ENCODE peak calls at places on chromosomes 5 and 9, in nine cellular contexts. H is astrocyte, A is nephron progenitor cell, Z is left lung, G is psoas muscle, J is HCT116, N is ovary, I is hepatocyte, P is transverse colon. M is an unnamed sample.

GRCh38 chr9:108002296-108003056 is 512.9 kb upstream of the KLF4 start:
- DNase-seq in H (no peak), A (no peak), Z (peak; percentile 55), G (peak; percentile 19), J (peak; percentile 4), N (peak; percentile 35), I (peak; percentile 41), P (peak; percentile 21), M (no peak)

GRCh38 chr5:167633931-167634341 is 657.5 kb upstream of the WWC1 start:
- DNase-seq in H (peak; percentile 97), A (no peak), Z (no peak), G (no peak), J (no peak), N (no peak), I (no peak), P (no peak), M (no peak)

GRCh38 chr9:90838098-90838497 is 36.5 kb downstream of the SYK start:
- DNase-seq in H (no peak), A (no peak), Z (no peak), G (no peak), J (no peak), N (no peak), I (no peak), P (no peak), M (no peak)

GRCh38 chr9:126407125-126407870 is 80.7 kb downstream of the MVB12B start:
- DNase-seq in H (peak; percentile 45), A (no peak), Z (no peak), G (no peak), J (no peak), N (no peak), I (no peak), P (no peak), M (no peak)

GRCh38 chr5:128111818-128112448 is 28.4 kb downstream of the SLC12A2 start:
- DNase-seq in H (peak; percentile 84), A (no peak), Z (no peak), G (no peak), J (no peak), N (no peak), I (no peak), P (no peak), M (no peak)

GRCh38 chr9:90842378-90842777 is 40.8 kb downstream of the SYK start:
- DNase-seq in H (no peak), A (no peak), Z (no peak), G (no peak), J (no peak), N (no peak), I (no peak), P (no peak), M (no peak)

GRCh38 chr5:79086116-79086515 is 16.5 kb downstream of the BHMT2 start:
- DNase-seq in H (no peak), A (no peak), Z (no peak), G (no peak), J (no peak), N (no peak), I (no peak), P (no peak), M (no peak)

GRCh38 chr5:58184910-58185309 is 275.0 kb downstream of the PLK2 start:
- DNase-seq in H (peak; percentile 61), A (no peak), Z (no peak), G (no peak), J (no peak), N (no peak), I (no peak), P (no peak), M (no peak)

GRCh38 chr5:6545770-6546690 is 86.8 kb downstream of the NSUN2 start:
- DNase-seq in H (no peak), A (no peak), Z (no peak), G (no peak), J (no peak), N (no peak), I (no peak), P (no peak), M (no peak)

GRCh38 chr5:41776435-41776834 is 93.8 kb downstream of the OXCT1 start:
- DNase-seq in H (peak; percentile 81), A (no peak), Z (no peak), G (no peak), J (no peak), N (no peak), I (no peak), P (no peak), M (no peak)

GRCh38 chr9:126113176-126113575 is 213.5 kb upstream of the MVB12B start:
- DNase-seq in H (no peak), A (no peak), Z (no peak), G (no peak), J (no peak), N (no peak), I (no peak), P (no peak), M (no peak)

GRCh38 chr5:24691073-24691472 is 46.3 kb upstream of the CDH10 start:
- DNase-seq in H (no peak), A (no peak), Z (no peak), G (no peak), J (no peak), N (no peak), I (no peak), P (no peak), M (no peak)

GRCh38 chr5:57718155-57718554 is 235.5 kb upstream of the ACTBL2 start:
- DNase-seq in H (no peak), A (no peak), Z (no peak), G (no peak), J (no peak), N (no peak), I (no peak), P (no peak), M (no peak)

GRCh38 chr5:141665995-141666940 is 15.1 kb upstream of the FCHSD1 start:
- DNase-seq in H (no peak), A (no peak), Z (no peak), G (no peak), J (no peak), N (no peak), I (no peak), P (no peak), M (no peak)

GRCh38 chr5:37198066-37198465 is 51.1 kb downstream of the CPLANE1 start:
- DNase-seq in H (no peak), A (no peak), Z (no peak), G (no peak), J (no peak), N (no peak), I (no peak), P (no peak), M (no peak)

GRCh38 chr5:52760695-52761366 is 26.9 kb upstream of the ITGA1 start:
- DNase-seq in H (no peak), A (no peak), Z (no peak), G (no peak), J (no peak), N (no peak), I (no peak), P (no peak), M (no peak)

GRCh38 chr5:90506221-90506620 is 23.2 kb downstream of the LYSMD3 start:
- DNase-seq in H (peak; percentile 64), A (no peak), Z (no peak), G (no peak), J (no peak), N (no peak), I (no peak), P (no peak), M (no peak)

GRCh38 chr5:90510438-90510837 is 18.9 kb downstream of the LYSMD3 start:
- DNase-seq in H (no peak), A (no peak), Z (no peak), G (no peak), J (no peak), N (no peak), I (no peak), P (no peak), M (no peak)

GRCh38 chr5:90503596-90503995 is 25.8 kb downstream of the LYSMD3 start:
- DNase-seq in H (no peak), A (no peak), Z (no peak), G (no peak), J (no peak), N (no peak), I (no peak), P (no peak), M (no peak)

GRCh38 chr5:90504743-90505142 is 24.6 kb downstream of the LYSMD3 start:
- DNase-seq in H (no peak), A (no peak), Z (no peak), G (no peak), J (no peak), N (no peak), I (no peak), P (no peak), M (no peak)
- TF ChIP-seq CTCF in H (no peak), A (no peak), Z (no peak), G (no peak), J (no peak), N (no peak), I (no peak), P (no peak), M (no peak)

GRCh38 chr9:37343724-37344123 is 78.8 kb upstream of the GRHPR start:
- DNase-seq in H (no peak), A (no peak), Z (no peak), G (no peak), J (no peak), N (no peak), I (no peak), P (no peak), M (no peak)
- TF ChIP-seq CTCF in H (no peak), A (no peak), Z (no peak), G (no peak), J (no peak), N (no peak), I (no peak), P (no peak), M (no peak)

GRCh38 chr5:119255571-119256356 is 100.1 kb upstream of the TNFAIP8 start:
- DNase-seq in H (no peak), A (no peak), Z (no peak), G (no peak), J (peak; percentile 19), N (no peak), I (peak; percentile 42), P (peak; percentile 85), M (no peak)
- TF ChIP-seq CTCF in H (no peak), A (no peak), Z (no peak), G (no peak), J (peak; percentile 36), N (no peak), I (peak; percentile 16), P (peak; percentile 73), M (no peak)

GRCh38 chr5:173513521-173513991 is 102.9 kb downstream of the BOD1 start:
- DNase-seq in H (peak; percentile 43), A (no peak), Z (no peak), G (no peak), J (no peak), N (no peak), I (no peak), P (no peak), M (no peak)

GRCh38 chr5:173515526-173515925 is 100.9 kb downstream of the BOD1 start:
- DNase-seq in H (peak; percentile 19), A (no peak), Z (no peak), G (no peak), J (no peak), N (no peak), I (peak; percentile 23), P (no peak), M (no peak)

GRCh38 chr5:173517648-173518047 is 98.8 kb downstream of the BOD1 start:
- DNase-seq in H (no peak), A (no peak), Z (no peak), G (no peak), J (no peak), N (no peak), I (no peak), P (no peak), M (no peak)

GRCh38 chr5:173512637-173513435 is 103.6 kb downstream of the BOD1 start:
- DNase-seq in H (no peak), A (no peak), Z (no peak), G (no peak), J (no peak), N (no peak), I (no peak), P (no peak), M (no peak)

GRCh38 chr5:173514666-173515065 is 101.8 kb downstream of the BOD1 start:
- DNase-seq in H (no peak), A (no peak), Z (no peak), G (no peak), J (no peak), N (no peak), I (no peak), P (no peak), M (no peak)
- TF ChIP-seq CTCF in H (no peak), A (no peak), Z (no peak), G (no peak), J (no peak), N (no peak), I (no peak), P (no peak), M (no peak)